ENCODE peak calls at places on chromosomes 4 and X, in seven cellular contexts. N is HFF-Myc; K is astrocyte of the spinal cord; P is activated CD8-positive, alpha-beta T cell treated with anti-CD3 and anti-CD28 coated beads for 36 hours; A is GM13976; Z is omental fat pad; T is GM23338. U is an unnamed sample.

GRCh38 chr4:3452376-3452775 is 10.6 kb downstream of the HGFAC start:
- DNase-seq in T (peak; percentile 77), P (no peak), Z (no peak), K (no peak), N (no peak), A (no peak), U (no peak)

GRCh38 chrX:133856819-133857218 is 128.6 kb downstream of the GPC3 start:
- DNase-seq in N (no peak), T (no peak), P (no peak), A (no peak), K (no peak), Z (no peak), U (no peak)

GRCh38 chrX:20432048-20432447 is 165.3 kb upstream of the RPS6KA3 start:
- DNase-seq in P (no peak), A (no peak), T (no peak), N (peak; percentile 4), K (peak; percentile 54), Z (no peak), U (no peak)

GRCh38 chr4:71366776-71367175 is 28.0 kb downstream of the SLC4A4 start:
- DNase-seq in N (no peak), A (no peak), K (no peak), T (no peak), P (no peak), Z (no peak), U (no peak)

GRCh38 chr4:153244969-153245368 is 40.7 kb downstream of the TRIM2 start:
- DNase-seq in N (no peak), Z (no peak), T (no peak), A (no peak), P (no peak), K (no peak), U (no peak)

GRCh38 chr4:156594619-156595018 is 377.0 kb downstream of the PDGFC start:
- DNase-seq in N (no peak), A (no peak), K (no peak), Z (no peak), P (no peak), T (no peak), U (no peak)

GRCh38 chrX:135432453-135432852 is 10.7 kb downstream of the SMIM10L2A start:
- DNase-seq in T (peak; percentile 45), P (no peak), N (no peak), Z (no peak), K (no peak), A (no peak), U (no peak)

GRCh38 chr4:89305712-89306437 is 1.7 kb downstream of the GPRIN3 start:
- DNase-seq in N (no peak), Z (no peak), K (peak; percentile 11), T (no peak), A (no peak), P (peak; percentile 51), U (no peak)

GRCh38 chr4:16169491-16169890 is 56.8 kb downstream of the TAPT1 start:
- DNase-seq in T (peak; percentile 36), P (no peak), K (no peak), N (no peak), A (no peak), Z (no peak), U (no peak)

GRCh38 chrX:132704769-132705168 is 215.9 kb upstream of the MBNL3 start:
- DNase-seq in N (no peak), T (peak; percentile 30), P (no peak), Z (no peak), K (no peak), A (no peak), U (no peak)

GRCh38 chrX:3286196-3286920 is 60.1 kb downstream of the MXRA5 start:
- DNase-seq in Z (no peak), N (peak; percentile 72), K (peak; percentile 96), P (no peak), T (no peak), A (no peak), U (no peak)

GRCh38 chr4:61277785-61278184 is 77.7 kb downstream of the ADGRL3 start:
- DNase-seq in A (no peak), K (peak; percentile 13), Z (no peak), T (no peak), P (no peak), N (no peak), U (no peak)

GRCh38 chrX:41526925-41527324 is 79.8 kb downstream of the NYX start:
- DNase-seq in K (peak; percentile 30), P (peak; percentile 30), T (no peak), N (peak; percentile 2), A (no peak), Z (no peak), U (no peak)

GRCh38 chr4:5812506-5813229 is 80.2 kb downstream of the CRMP1 start:
- DNase-seq in A (peak; percentile 76), P (peak; percentile 20), K (peak; percentile 70), N (peak; percentile 52), T (peak; percentile 89), Z (no peak), U (peak; percentile 78)

GRCh38 chr4:30208731-30209435 is 511.3 kb upstream of the PCDH7 start:
- DNase-seq in K (peak; percentile 75), P (no peak), T (no peak), A (no peak), Z (no peak), N (no peak), U (no peak)

GRCh38 chr4:105283501-105283900 is 136.8 kb downstream of the TET2 start:
- DNase-seq in N (no peak), K (peak; percentile 57), P (no peak), Z (no peak), T (no peak), A (no peak), U (no peak)

GRCh38 chr4:19987746-19988145 is 264.0 kb upstream of the SLIT2 start:
- DNase-seq in T (no peak), Z (no peak), K (peak; percentile 83), P (no peak), N (peak; percentile 52), A (no peak), U (no peak)

GRCh38 chr4:7411896-7412585 is 22.7 kb downstream of the PSAPL1 start:
- DNase-seq in N (no peak), A (no peak), T (no peak), P (no peak), Z (no peak), K (no peak), U (peak; percentile 7)

GRCh38 chr4:163592207-163592606 is 97.7 kb downstream of the TMA16 start:
- DNase-seq in N (no peak), P (no peak), A (no peak), K (no peak), Z (no peak), T (no peak), U (no peak)

GRCh38 chr4:56129431-56129861 is 180.7 kb downstream of the CEP135 start:
- DNase-seq in A (no peak), N (no peak), P (peak; percentile 42), T (peak; percentile 79), Z (no peak), K (no peak), U (no peak)
- TF ChIP-seq CTCF in A (peak; percentile 47), N (peak; percentile 29), P (peak; percentile 56), T (peak; percentile 82), Z (no peak), K (peak; percentile 32), U (peak; percentile 23)

GRCh38 chr4:100479971-100480370 is 37.9 kb downstream of the EMCN start:
- DNase-seq in Z (no peak), A (no peak), N (no peak), K (no peak), T (no peak), P (no peak), U (no peak)
- TF ChIP-seq CTCF in Z (no peak), A (no peak), N (no peak), K (no peak), T (no peak), P (no peak), U (no peak)

GRCh38 chrX:56231706-56232105 is 450 bp upstream of the KLF8 start:
- DNase-seq in P (no peak), T (peak; percentile 37), K (no peak), Z (no peak), N (no peak), A (no peak), U (no peak)

GRCh38 chrX:56232221-56233082 is at the start of gene KLF8:
- DNase-seq in Z (no peak), P (peak; percentile 50), N (no peak), A (peak; percentile 64), K (no peak), T (peak; percentile 72), U (no peak)

GRCh38 chrX:56233100-56233499 is 944 bp downstream of the KLF8 start:
- DNase-seq in T (peak; percentile 25), N (no peak), K (no peak), A (no peak), Z (no peak), P (no peak), U (no peak)

GRCh38 chrX:56226980-56227379 is 5.2 kb upstream of the KLF8 start:
- DNase-seq in P (no peak), A (no peak), Z (no peak), N (no peak), K (no peak), T (no peak), U (no peak)

DNA sequence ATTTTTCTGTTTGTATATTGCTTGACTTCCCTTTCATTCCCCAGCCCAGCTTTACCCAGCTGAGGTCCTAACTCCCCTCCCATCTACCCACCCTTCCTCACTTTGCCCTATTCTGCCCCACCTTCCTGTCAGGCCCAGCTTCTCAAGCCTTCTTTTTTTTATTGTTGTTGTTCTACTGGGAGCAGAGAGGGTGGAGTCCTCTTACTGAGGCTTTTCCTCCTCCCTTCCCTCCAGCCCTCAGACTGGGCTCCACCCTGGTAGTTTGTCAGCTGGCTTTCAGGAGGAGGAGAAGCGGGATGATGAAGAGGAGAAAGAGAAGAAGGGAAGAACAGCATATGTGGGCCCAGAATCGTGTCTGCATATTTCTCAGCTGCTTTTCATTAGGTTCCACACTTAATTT is 3.2 kb upstream of the KLF8 start:
- DNase-seq in P (no peak), Z (no peak), K (no peak), N (no peak), T (peak; percentile 3), A (no peak), U (no peak)
- TF ChIP-seq CTCF in P (no peak), Z (no peak), K (no peak), N (no peak), T (no peak), A (no peak), U (no peak)

GRCh38 chr4:173747537-173748257 is 217.7 kb upstream of the HAND2 start:
- DNase-seq in A (no peak), T (no peak), Z (no peak), P (no peak), K (no peak), N (no peak), U (no peak)

GRCh38 chr4:173746424-173746823 is 216.4 kb upstream of the HAND2 start:
- DNase-seq in P (no peak), N (no peak), Z (no peak), A (no peak), T (no peak), K (no peak), U (no peak)

GRCh38 chr4:173745765-173746164 is 215.7 kb upstream of the HAND2 start:
- DNase-seq in Z (no peak), P (no peak), T (no peak), A (no peak), K (no peak), N (no peak), U (no peak)

GRCh38 chr4:173752610-173753009 is 222.6 kb upstream of the HAND2 start:
- DNase-seq in N (no peak), Z (no peak), A (no peak), T (peak; percentile 92), P (peak; percentile 45), K (no peak), U (no peak)

DNA sequence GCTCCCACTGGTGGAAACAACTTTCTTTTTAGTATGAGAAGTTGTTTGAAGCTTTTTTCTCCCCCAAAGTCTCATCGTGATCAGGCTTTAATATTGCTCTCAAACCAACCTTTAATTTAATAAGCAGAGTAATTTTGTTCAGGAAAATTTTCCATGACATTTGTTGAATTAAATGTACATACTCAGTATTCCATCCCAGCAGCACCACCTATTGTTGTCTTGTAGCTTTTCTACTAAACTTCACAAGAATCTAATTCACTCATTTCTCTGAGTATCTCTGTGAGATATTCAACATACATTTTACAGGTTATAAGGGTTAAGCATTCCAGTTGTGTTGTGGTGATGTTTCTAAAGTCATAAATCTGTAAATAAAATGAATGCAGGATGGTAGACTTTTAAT is 218.3 kb upstream of the HAND2 start:
- DNase-seq in P (no peak), A (no peak), Z (no peak), K (no peak), T (no peak), N (no peak), U (no peak)
- TF ChIP-seq CTCF in P (no peak), A (no peak), Z (no peak), K (no peak), T (no peak), N (no peak), U (no peak)

U was measured in D721Med.